ENCODE peak calls at places on chromosomes 3 and 15, in ten cellular contexts. One of them, this sample, is unnamed. For H3K4me1, the result is how much of the 10 kb centered on the place peaks cover.

GRCh38 chr15:28977377-28978010 is 91.7 kb downstream of the APBA2 start:
- DNase-seq in ovary: no peak
- DNase-seq in psoas muscle: no peak
- DNase-seq in pancreas: peak
- DNase-seq in heart right ventricle: no peak
- DNase-seq in H9: no peak
- DNase-seq in left ventricle myocardium inferior: peak
- DNase-seq in cardiac muscle cell: peak
- DNase-seq in A549: peak
- DNase-seq in transverse colon: no peak
- DNase-seq in this sample: no peak

GRCh38 chr15:72970965-72971746 is 81.1 kb upstream of the NEO1 start:
- DNase-seq in left ventricle myocardium inferior: no peak
- DNase-seq in ovary: no peak
- DNase-seq in psoas muscle: no peak
- DNase-seq in A549: no peak
- DNase-seq in heart right ventricle: no peak
- DNase-seq in transverse colon: no peak
- DNase-seq in pancreas: no peak
- DNase-seq in H9: no peak
- DNase-seq in cardiac muscle cell: peak
- DNase-seq in this sample: no peak

GRCh38 chr3:46400000-46400734 is 6.7 kb downstream of the CCR5AS start:
- DNase-seq in pancreas: no peak
- DNase-seq in A549: no peak
- DNase-seq in transverse colon: no peak
- DNase-seq in heart right ventricle: no peak
- DNase-seq in psoas muscle: no peak
- DNase-seq in cardiac muscle cell: peak
- DNase-seq in left ventricle myocardium inferior: no peak
- DNase-seq in ovary: no peak
- DNase-seq in H9: no peak
- DNase-seq in this sample: peak

GRCh38 chr15:71957026-71957425 is 146.7 kb downstream of the NR2E3 start:
- DNase-seq in A549: no peak
- DNase-seq in heart right ventricle: no peak
- DNase-seq in H9: no peak
- DNase-seq in cardiac muscle cell: no peak
- DNase-seq in ovary: no peak
- DNase-seq in left ventricle myocardium inferior: no peak
- DNase-seq in pancreas: no peak
- DNase-seq in transverse colon: no peak
- DNase-seq in psoas muscle: no peak
- DNase-seq in this sample: no peak

GRCh38 chr3:193605876-193606275 is 12.9 kb downstream of the OPA1 start:
- DNase-seq in A549: peak
- DNase-seq in transverse colon: peak
- DNase-seq in ovary: peak
- DNase-seq in pancreas: peak
- DNase-seq in left ventricle myocardium inferior: no peak
- DNase-seq in cardiac muscle cell: peak
- DNase-seq in psoas muscle: no peak
- DNase-seq in H9: peak
- DNase-seq in heart right ventricle: no peak
- DNase-seq in this sample: no peak

GRCh38 chr15:40157748-40158447 is 3.0 kb upstream of the BUB1B start:
- DNase-seq in left ventricle myocardium inferior: no peak
- DNase-seq in pancreas: no peak
- DNase-seq in cardiac muscle cell: no peak
- DNase-seq in psoas muscle: no peak
- DNase-seq in H9: no peak
- DNase-seq in A549: no peak
- DNase-seq in ovary: no peak
- DNase-seq in transverse colon: no peak
- DNase-seq in heart right ventricle: no peak
- DNase-seq in this sample: no peak

GRCh38 chr15:31502541-31503229 is 176.1 kb downstream of the KLF13 start:
- DNase-seq in heart right ventricle: no peak
- DNase-seq in transverse colon: no peak
- DNase-seq in ovary: no peak
- DNase-seq in A549: no peak
- DNase-seq in pancreas: no peak
- DNase-seq in psoas muscle: no peak
- DNase-seq in H9: peak
- DNase-seq in cardiac muscle cell: no peak
- DNase-seq in left ventricle myocardium inferior: no peak
- DNase-seq in this sample: peak

GRCh38 chr3:141876891-141877561 is 583 bp downstream of the ATP1B3 start:
- DNase-seq in left ventricle myocardium inferior: peak
- DNase-seq in H9: peak
- DNase-seq in transverse colon: peak
- DNase-seq in psoas muscle: peak
- DNase-seq in heart right ventricle: peak
- DNase-seq in pancreas: peak
- DNase-seq in A549: no peak
- DNase-seq in cardiac muscle cell: peak
- DNase-seq in ovary: peak
- DNase-seq in this sample: peak

GRCh38 chr15:78873796-78874761 is 1.4 kb downstream of the MORF4L1 start:
- DNase-seq in left ventricle myocardium inferior: no peak
- DNase-seq in ovary: no peak
- DNase-seq in heart right ventricle: peak
- DNase-seq in H9: no peak
- DNase-seq in cardiac muscle cell: no peak
- DNase-seq in A549: no peak
- DNase-seq in psoas muscle: no peak
- DNase-seq in pancreas: no peak
- DNase-seq in transverse colon: peak
- DNase-seq in this sample: peak

GRCh38 chr3:88036221-88036620 is 22.6 kb downstream of the CGGBP1 start:
- DNase-seq in transverse colon: no peak
- DNase-seq in H9: no peak
- DNase-seq in ovary: no peak
- DNase-seq in cardiac muscle cell: no peak
- DNase-seq in psoas muscle: no peak
- DNase-seq in heart right ventricle: no peak
- DNase-seq in pancreas: no peak
- DNase-seq in A549: no peak
- DNase-seq in left ventricle myocardium inferior: no peak
- DNase-seq in this sample: no peak

GRCh38 chr3:12440927-12441326 is 43.4 kb upstream of the TSEN2 start:
- DNase-seq in heart right ventricle: peak
- DNase-seq in A549: no peak
- DNase-seq in pancreas: no peak
- DNase-seq in left ventricle myocardium inferior: peak
- DNase-seq in cardiac muscle cell: peak
- DNase-seq in psoas muscle: peak
- DNase-seq in H9: peak
- DNase-seq in ovary: peak
- DNase-seq in transverse colon: no peak
- DNase-seq in this sample: peak

GRCh38 chr3:187066228-187066995 is 72.9 kb downstream of the RPL39L start:
- DNase-seq in A549: peak
- DNase-seq in H9: peak
- DNase-seq in left ventricle myocardium inferior: no peak
- DNase-seq in pancreas: no peak
- DNase-seq in ovary: no peak
- DNase-seq in transverse colon: no peak
- DNase-seq in heart right ventricle: no peak
- DNase-seq in psoas muscle: no peak
- DNase-seq in cardiac muscle cell: peak
- DNase-seq in this sample: no peak

GRCh38 chr3:30017882-30018281 is 588.5 kb upstream of the TGFBR2 start:
- DNase-seq in cardiac muscle cell: no peak
- DNase-seq in H9: no peak
- DNase-seq in pancreas: no peak
- DNase-seq in transverse colon: no peak
- DNase-seq in A549: no peak
- DNase-seq in heart right ventricle: no peak
- DNase-seq in ovary: no peak
- DNase-seq in psoas muscle: no peak
- DNase-seq in left ventricle myocardium inferior: no peak
- DNase-seq in this sample: no peak

GRCh38 chr15:43958894-43959330 is 132.1 kb downstream of the WDR76 start:
- DNase-seq in heart right ventricle: no peak
- DNase-seq in cardiac muscle cell: peak
- DNase-seq in pancreas: no peak
- DNase-seq in H9: no peak
- DNase-seq in psoas muscle: no peak
- DNase-seq in ovary: no peak
- DNase-seq in left ventricle myocardium inferior: no peak
- DNase-seq in transverse colon: no peak
- DNase-seq in A549: no peak
- DNase-seq in this sample: no peak

DNA sequence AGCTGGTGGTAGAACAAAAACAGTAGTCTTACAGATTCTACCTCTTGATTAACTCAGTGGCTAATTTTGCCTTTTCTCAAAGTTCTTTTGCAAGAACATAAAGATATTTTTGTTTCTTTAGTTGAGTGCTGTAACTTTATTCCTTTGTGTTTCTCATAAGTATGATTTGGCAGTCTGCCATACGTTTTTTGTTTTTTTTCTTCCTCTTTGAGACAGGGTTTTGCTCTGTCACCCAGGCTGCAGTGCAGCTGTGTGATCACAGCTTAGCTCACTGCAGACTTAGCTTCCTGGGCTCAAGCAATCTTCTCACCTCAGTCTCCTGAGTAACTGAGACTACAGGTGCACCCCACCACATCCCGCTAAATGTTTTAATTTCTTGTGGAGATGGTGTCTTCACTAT is 22.4 kb downstream of the B3GNT5 start:
- DNase-seq in pancreas: no peak
- DNase-seq in A549: no peak
- DNase-seq in cardiac muscle cell: peak
- DNase-seq in left ventricle myocardium inferior: no peak
- DNase-seq in psoas muscle: no peak
- DNase-seq in ovary: no peak
- DNase-seq in heart right ventricle: no peak
- DNase-seq in transverse colon: no peak
- DNase-seq in H9: no peak
- DNase-seq in this sample: no peak
- H3K4me1 ChIP-seq in pancreas: under half
- H3K4me1 ChIP-seq in A549: under half
- H3K4me1 ChIP-seq in cardiac muscle cell: under half
- H3K4me1 ChIP-seq in left ventricle myocardium inferior: under half
- H3K4me1 ChIP-seq in psoas muscle: under half
- H3K4me1 ChIP-seq in ovary: under half
- H3K4me1 ChIP-seq in heart right ventricle: under half
- H3K4me1 ChIP-seq in transverse colon: under half
- H3K4me1 ChIP-seq in H9: under half
- H3K4me1 ChIP-seq in this sample: under half

GRCh38 chr3:146626384-146627122 is 21.4 kb upstream of the PLSCR5 start:
- DNase-seq in transverse colon: no peak
- DNase-seq in A549: no peak
- DNase-seq in pancreas: no peak
- DNase-seq in H9: no peak
- DNase-seq in ovary: no peak
- DNase-seq in cardiac muscle cell: no peak
- DNase-seq in psoas muscle: no peak
- DNase-seq in heart right ventricle: no peak
- DNase-seq in left ventricle myocardium inferior: no peak
- DNase-seq in this sample: no peak

DNA sequence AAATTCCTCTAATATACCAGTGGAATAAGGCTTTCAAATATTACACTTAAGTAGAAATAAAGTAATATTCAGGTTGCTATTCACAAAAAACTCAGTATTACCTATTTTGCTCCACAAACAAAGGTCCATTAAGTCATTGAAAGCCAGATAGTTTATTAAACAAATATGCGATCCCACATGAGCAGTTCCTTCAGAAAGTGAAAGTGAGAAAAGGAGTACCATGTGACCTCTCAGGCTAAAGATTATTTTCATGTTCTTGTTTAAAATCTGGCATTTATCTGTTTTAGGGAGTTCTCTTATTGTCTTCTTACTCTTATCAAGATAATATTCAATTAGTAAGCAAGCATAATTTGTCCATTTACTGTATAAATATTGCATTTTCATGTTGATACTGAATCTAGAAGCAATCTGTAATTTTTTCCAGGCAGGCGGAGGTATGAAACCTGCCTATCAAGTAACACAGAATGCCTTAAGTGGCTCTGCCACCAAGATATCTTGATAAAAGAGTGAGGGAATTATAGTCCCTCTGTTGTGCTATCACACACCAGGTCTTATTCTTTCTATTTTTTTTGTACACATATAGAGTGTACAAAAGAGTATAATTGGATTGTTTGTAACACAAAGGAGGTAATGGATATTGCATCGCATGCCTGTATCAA is 20.1 kb upstream of the PLSCR5 start:
- DNase-seq in pancreas: no peak
- DNase-seq in ovary: no peak
- DNase-seq in A549: no peak
- DNase-seq in psoas muscle: no peak
- DNase-seq in cardiac muscle cell: peak
- DNase-seq in heart right ventricle: no peak
- DNase-seq in transverse colon: no peak
- DNase-seq in left ventricle myocardium inferior: no peak
- DNase-seq in H9: no peak
- DNase-seq in this sample: no peak
- TF ChIP-seq CTCF in pancreas: no peak
- TF ChIP-seq CTCF in ovary: no peak
- TF ChIP-seq CTCF in A549: no peak
- TF ChIP-seq CTCF in psoas muscle: no peak
- TF ChIP-seq CTCF in cardiac muscle cell: no peak
- TF ChIP-seq CTCF in heart right ventricle: no peak
- TF ChIP-seq CTCF in transverse colon: no peak
- TF ChIP-seq CTCF in left ventricle myocardium inferior: no peak
- TF ChIP-seq CTCF in H9: no peak
- TF ChIP-seq CTCF in this sample: no peak

DNA sequence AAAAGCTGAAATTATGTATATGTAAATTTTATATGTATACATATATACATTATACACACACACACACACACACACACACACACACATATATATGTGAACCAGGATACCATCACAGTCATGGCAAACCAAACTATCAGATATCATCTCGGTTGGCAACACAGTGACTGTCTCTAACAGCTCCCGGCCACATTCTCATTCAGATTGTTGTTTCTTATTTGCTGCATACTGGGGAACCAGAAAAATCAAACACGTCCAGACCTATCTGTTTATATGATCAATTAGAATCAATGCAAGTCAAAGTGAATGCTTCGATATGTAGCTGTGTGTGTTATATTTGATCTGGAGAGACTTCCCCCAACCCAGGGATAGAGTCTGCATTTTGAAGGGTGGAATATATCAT is 61.1 kb downstream of the TIPARP start:
- DNase-seq in transverse colon: no peak
- DNase-seq in psoas muscle: no peak
- DNase-seq in ovary: no peak
- DNase-seq in cardiac muscle cell: no peak
- DNase-seq in pancreas: no peak
- DNase-seq in left ventricle myocardium inferior: no peak
- DNase-seq in heart right ventricle: no peak
- DNase-seq in A549: no peak
- DNase-seq in H9: no peak
- DNase-seq in this sample: no peak
- H3K27ac ChIP-seq in transverse colon: no peak
- H3K27ac ChIP-seq in psoas muscle: no peak
- H3K27ac ChIP-seq in ovary: no peak
- H3K27ac ChIP-seq in cardiac muscle cell: no peak
- H3K27ac ChIP-seq in pancreas: no peak
- H3K27ac ChIP-seq in left ventricle myocardium inferior: no peak
- H3K27ac ChIP-seq in heart right ventricle: no peak
- H3K27ac ChIP-seq in A549: no peak
- H3K27ac ChIP-seq in H9: no peak
- H3K27ac ChIP-seq in this sample: no peak

GRCh38 chr3:99858461-99858860 is 40.8 kb downstream of the CMSS1 start:
- DNase-seq in cardiac muscle cell: no peak
- DNase-seq in transverse colon: no peak
- DNase-seq in ovary: no peak
- DNase-seq in H9: no peak
- DNase-seq in A549: no peak
- DNase-seq in heart right ventricle: no peak
- DNase-seq in psoas muscle: no peak
- DNase-seq in pancreas: no peak
- DNase-seq in left ventricle myocardium inferior: no peak
- DNase-seq in this sample: no peak
- H3K4me1 ChIP-seq in cardiac muscle cell: under half
- H3K4me1 ChIP-seq in transverse colon: under half
- H3K4me1 ChIP-seq in ovary: under half
- H3K4me1 ChIP-seq in H9: under half
- H3K4me1 ChIP-seq in A549: under half
- H3K4me1 ChIP-seq in heart right ventricle: under half
- H3K4me1 ChIP-seq in psoas muscle: half or more
- H3K4me1 ChIP-seq in pancreas: under half
- H3K4me1 ChIP-seq in left ventricle myocardium inferior: half or more
- H3K4me1 ChIP-seq in this sample: under half